ENCODE peak calls at places on chromosomes 12 and 14, in four cellular contexts. I, D, F and C are unnamed samples.
A peak's percentile ranks its signal among the peaks of the same experiment; 100 is the strongest.

GRCh38 chr14:50318031-50318626 is 6.0 kb downstream of the DMAC2L start:
- DNase-seq in I (no peak), D (no peak), F (no peak), C (no peak)

GRCh38 chr12:79911889-79912656 is 22.8 kb downstream of the PPP1R12A start:
- DNase-seq in I (peak; percentile 51), D (no peak), F (no peak), C (no peak)

GRCh38 chr12:4438834-4439596 is 6.6 kb downstream of the FGF6 start:
- DNase-seq in I (no peak), D (no peak), F (no peak), C (no peak)

GRCh38 chr14:68874746-68875155 is 81.9 kb upstream of the ZFP36L1 start:
- DNase-seq in I (no peak), D (no peak), F (no peak), C (no peak)

GRCh38 chr12:20601668-20602280 is 93.4 kb upstream of the SLCO1C1 start:
- DNase-seq in I (no peak), D (no peak), F (no peak), C (no peak)

GRCh38 chr12:5708371-5708770 is 236.7 kb downstream of the ANO2 start:
- DNase-seq in I (no peak), D (no peak), F (no peak), C (no peak)

GRCh38 chr14:33475623-33476022 is 475.3 kb downstream of the EGLN3 start:
- DNase-seq in I (peak; percentile 47), D (no peak), F (no peak), C (peak; percentile 28)

GRCh38 chr14:61355892-61356325 is 34.5 kb downstream of the PRKCH start:
- DNase-seq in I (peak; percentile 93), D (no peak), F (no peak), C (peak; percentile 80)

GRCh38 chr12:19200261-19200660 is 70.7 kb downstream of the PLEKHA5 start:
- DNase-seq in I (no peak), D (no peak), F (no peak), C (no peak)

GRCh38 chr12:130815028-130815741 is 23.9 kb downstream of the STX2 start:
- DNase-seq in I (no peak), D (no peak), F (no peak), C (no peak)

GRCh38 chr14:101813171-101813759 is 51.8 kb downstream of the PPP2R5C start:
- DNase-seq in I (no peak), D (no peak), F (no peak), C (no peak)

GRCh38 chr14:95523051-95523817 is 6.8 kb upstream of the SYNE3 start:
- DNase-seq in I (no peak), D (no peak), F (no peak), C (peak; percentile 82)

GRCh38 chr12:45518516-45519235 is 210.8 kb upstream of the ARID2 start:
- DNase-seq in I (no peak), D (no peak), F (peak; percentile 9), C (peak; percentile 80)

GRCh38 chr12:6582196-6582595 is 14.1 kb upstream of the NOP2 start:
- DNase-seq in I (no peak), D (no peak), F (no peak), C (no peak)

GRCh38 chr12:46555379-46555778 is 182.8 kb upstream of the SLC38A2 start:
- DNase-seq in I (no peak), D (no peak), F (no peak), C (no peak)

GRCh38 chr14:58455593-58456265 is 28.2 kb downstream of the KIAA0586 start:
- DNase-seq in I (no peak), D (no peak), F (no peak), C (no peak)

GRCh38 chr12:19759229-19759628 is 319.9 kb downstream of the AEBP2 start:
- DNase-seq in I (peak; percentile 56), D (no peak), F (no peak), C (no peak)

GRCh38 chr12:132720606-132721005 is 10.0 kb downstream of the PGAM5 start:
- DNase-seq in I (no peak), D (no peak), F (no peak), C (no peak)

GRCh38 chr12:55717397-55718007 is 1.7 kb downstream of the BLOC1S1 start:
- DNase-seq in I (peak; percentile 91), D (no peak), F (no peak), C (peak; percentile 55)

GRCh38 chr14:105212541-105213305 is 31.6 kb upstream of the NUDT14 start:
- DNase-seq in I (no peak), D (no peak), F (no peak), C (no peak)

GRCh38 chr12:76199808-76200207 is 115.3 kb upstream of the NAP1L1 start:
- DNase-seq in I (peak; percentile 62), D (no peak), F (no peak), C (no peak)

GRCh38 chr14:74521756-74522155 is 28.2 kb downstream of the ISCA2 start:
- DNase-seq in I (no peak), D (no peak), F (no peak), C (no peak)

GRCh38 chr14:69675877-69676416 is 64.6 kb downstream of the SUSD6 start:
- DNase-seq in I (no peak), D (no peak), F (no peak), C (peak; percentile 59)

GRCh38 chr14:61280092-61280525 is 1.0 kb downstream of the TMEM30B start:
- DNase-seq in I (no peak), D (no peak), F (no peak), C (peak; percentile 65)

GRCh38 chr14:22438742-22439141 is 150.3 kb downstream of the DAD1 start:
- DNase-seq in I (no peak), D (no peak), F (no peak), C (no peak)

GRCh38 chr12:6905414-6906040 is 905 bp downstream of the LRRC23 start:
- DNase-seq in I (no peak), D (no peak), F (no peak), C (no peak)

GRCh38 chr12:32515137-32515860 is 115.9 kb downstream of the FGD4 start:
- DNase-seq in I (no peak), D (no peak), F (no peak), C (no peak)

GRCh38 chr12:100221523-100221922 is 20.9 kb downstream of the ACTR6 start:
- DNase-seq in I (no peak), D (no peak), F (no peak), C (no peak)

GRCh38 chr14:90815817-90816662 is at the start of gene TTC7B:
- DNase-seq in I (peak; percentile 45), D (no peak), F (no peak), C (peak; percentile 29)

GRCh38 chr12:111759991-111760390 is 6.7 kb upstream of the ALDH2 start:
- DNase-seq in I (no peak), D (no peak), F (no peak), C (no peak)

GRCh38 chr12:50862316-50862715 is 19.6 kb downstream of the TMPRSS12 start:
- DNase-seq in I (peak; percentile 51), D (no peak), F (no peak), C (no peak)

GRCh38 chr12:82361461-82361915 is 3.2 kb downstream of the METTL25 start:
- DNase-seq in I (no peak), D (no peak), F (no peak), C (no peak)

GRCh38 chr14:35826218-35826951 is at the start of gene BRMS1L:
- DNase-seq in I (peak; percentile 97), D (peak; percentile 91), F (peak; percentile 87), C (peak; percentile 99)

GRCh38 chr14:93731753-93732152 is 56.5 kb downstream of the PRIMA1 start:
- DNase-seq in I (no peak), D (no peak), F (no peak), C (no peak)

GRCh38 chr12:57260366-57260765 is 9.4 kb upstream of the STAC3 start:
- DNase-seq in I (no peak), D (no peak), F (no peak), C (no peak)

GRCh38 chr12:93913845-93914244 is 234.5 kb upstream of the PLXNC1 start:
- DNase-seq in I (no peak), D (no peak), F (no peak), C (no peak)